ENCODE peak calls at places on chromosomes 13 and 19, in eight cellular contexts. M, W, P, K, E, A, F and T are unnamed samples.

GRCh38 chr19:50418186-50419021 is at the start of gene SPIB:
- DNase-seq in M (no peak), W (peak; percentile 78), P (no peak), K (no peak), E (no peak), A (no peak), F (no peak), T (no peak)

GRCh38 chr19:46428278-46429141 is at the start of gene PNMA8C:
- DNase-seq in M (peak; percentile 63), W (peak; percentile 41), P (no peak), K (no peak), E (peak; percentile 70), A (peak; percentile 50), F (peak; percentile 48), T (peak; percentile 88)

GRCh38 chr19:21463449-21464105 is 41.8 kb upstream of the ZNF429 start:
- DNase-seq in M (no peak), W (peak; percentile 35), P (no peak), K (no peak), E (peak; percentile 74), A (peak; percentile 41), F (peak; percentile 74), T (peak; percentile 29)

GRCh38 chr13:46355088-46355468 is 32.0 kb downstream of the RUBCNL start:
- DNase-seq in M (no peak), W (no peak), P (no peak), K (no peak), E (no peak), A (no peak), F (no peak), T (no peak)

GRCh38 chr13:27120811-27121210 is 50.8 kb downstream of the USP12 start:
- DNase-seq in M (peak; percentile 28), W (no peak), P (no peak), K (no peak), E (no peak), A (no peak), F (no peak), T (no peak)

GRCh38 chr13:108200781-108201398 is 14.4 kb downstream of the LIG4 start:
- DNase-seq in M (peak; percentile 43), W (no peak), P (no peak), K (no peak), E (no peak), A (no peak), F (no peak), T (no peak)

GRCh38 chr19:54654447-54655321 is 8.1 kb upstream of the LILRB4 start:
- DNase-seq in M (no peak), W (no peak), P (no peak), K (no peak), E (no peak), A (no peak), F (no peak), T (no peak)

GRCh38 chr13:80630685-80631121 is 289.8 kb upstream of the SPRY2 start:
- DNase-seq in M (no peak), W (no peak), P (no peak), K (no peak), E (no peak), A (no peak), F (no peak), T (peak; percentile 25)

GRCh38 chr13:30026093-30026492 is 175.7 kb upstream of the UBL3 start:
- DNase-seq in M (peak; percentile 96), W (no peak), P (no peak), K (no peak), E (no peak), A (no peak), F (no peak), T (no peak)

GRCh38 chr19:55377356-55378131 is 918 bp downstream of the TMEM190 start:
- DNase-seq in M (no peak), W (no peak), P (no peak), K (no peak), E (no peak), A (no peak), F (no peak), T (no peak)

GRCh38 chr13:93249259-93249917 is 22.8 kb downstream of the GPC6 start:
- DNase-seq in M (peak; percentile 95), W (no peak), P (no peak), K (no peak), E (no peak), A (no peak), F (no peak), T (no peak)

GRCh38 chr19:3346677-3347353 is 19.6 kb upstream of the NFIC start:
- DNase-seq in M (no peak), W (no peak), P (peak; percentile 49), K (no peak), E (no peak), A (peak; percentile 83), F (peak; percentile 93), T (peak; percentile 81)

GRCh38 chr13:44334751-44335150 is 38.9 kb upstream of the SERP2 start:
- DNase-seq in M (no peak), W (no peak), P (no peak), K (no peak), E (no peak), A (no peak), F (no peak), T (no peak)

GRCh38 chr19:50836543-50837195 is 3.3 kb upstream of the KLK15 start:
- DNase-seq in M (no peak), W (no peak), P (no peak), K (no peak), E (no peak), A (no peak), F (peak; percentile 33), T (no peak)

GRCh38 chr19:53057904-53058579 is 13.5 kb downstream of the ERVV-2 start:
- DNase-seq in M (no peak), W (no peak), P (no peak), K (no peak), E (no peak), A (no peak), F (peak; percentile 50), T (peak; percentile 15)

GRCh38 chr13:110915874-110916670 is 1.2 kb upstream of the ANKRD10 start:
- DNase-seq in M (peak; percentile 64), W (no peak), P (no peak), K (no peak), E (no peak), A (no peak), F (no peak), T (no peak)

GRCh38 chr19:36090930-36091695 is 19.8 kb upstream of the OVOL3 start:
- DNase-seq in M (no peak), W (no peak), P (no peak), K (no peak), E (no peak), A (no peak), F (no peak), T (no peak)

GRCh38 chr19:11425719-11426457 is 6.8 kb upstream of the RGL3 start:
- DNase-seq in M (no peak), W (no peak), P (no peak), K (no peak), E (peak; percentile 69), A (no peak), F (no peak), T (no peak)

GRCh38 chr19:48405850-48406249 is 12.4 kb downstream of the GRIN2D start:
- DNase-seq in M (peak; percentile 18), W (no peak), P (no peak), K (no peak), E (no peak), A (no peak), F (no peak), T (no peak)
- TF ChIP-seq POLR2A in M (no peak), W (no peak), P (no peak), K (no peak), E (no peak), A (no peak), F (no peak), T (no peak)

DNA sequence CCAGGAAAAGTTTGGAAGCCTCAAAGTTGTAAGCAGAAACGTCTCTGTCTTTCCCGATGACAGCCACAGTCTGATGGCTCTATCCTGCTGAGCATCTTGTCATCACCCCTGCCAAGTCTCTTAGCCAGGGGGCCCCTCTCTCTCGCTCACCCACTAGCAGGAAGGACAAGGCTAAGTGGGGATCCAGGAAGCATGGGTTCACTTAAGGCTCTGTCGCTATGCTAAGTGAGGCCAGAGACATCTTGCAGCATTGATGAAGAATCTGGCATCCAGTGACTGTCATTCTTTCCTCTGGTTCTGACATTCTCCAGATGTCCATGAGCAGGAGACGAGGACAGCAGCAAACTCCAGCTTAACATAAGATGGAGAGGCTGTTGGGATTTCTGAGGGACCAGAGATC is 230.3 kb downstream of the TSHZ3 start:
- DNase-seq in M (no peak), W (no peak), P (no peak), K (no peak), E (no peak), A (no peak), F (no peak), T (no peak)
- H3K27ac ChIP-seq in M (no peak overlapping the region), W (no peak overlapping the region), P (no peak overlapping the region), K (no peak overlapping the region), E (no peak overlapping the region), A (no peak overlapping the region), F (no peak overlapping the region), T (no peak overlapping the region)

DNA sequence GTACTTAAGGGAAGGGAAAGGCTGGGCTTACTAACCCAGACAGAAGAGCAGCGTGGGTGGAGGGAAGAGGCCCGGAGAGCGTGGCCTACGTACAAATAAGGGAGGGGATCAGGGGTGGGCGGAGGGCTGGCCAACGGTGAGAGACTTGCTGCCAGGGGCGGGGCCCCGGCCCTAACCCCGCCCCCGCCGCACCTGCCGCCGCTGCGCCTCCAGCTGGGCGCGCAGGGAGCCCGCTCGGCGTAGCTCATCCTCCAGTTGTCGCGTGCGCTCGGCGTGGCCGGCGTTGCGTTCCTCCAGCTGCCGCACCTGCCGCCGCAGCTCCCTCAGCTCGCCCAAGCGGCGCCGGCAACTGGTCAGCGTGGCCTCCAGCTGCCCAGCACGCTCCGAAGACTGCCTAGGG is 5.7 kb downstream of the HOOK2 start:
- DNase-seq in M (no peak), W (peak; percentile 64), P (no peak), K (no peak), E (peak; percentile 63), A (peak; percentile 54), F (no peak), T (no peak)
- TF ChIP-seq POLR2A in M (no peak), W (no peak), P (no peak), K (no peak), E (no peak), A (no peak), F (no peak), T (no peak)

GRCh38 chr19:33094504-33095067 is 13.6 kb downstream of the GPATCH1 start:
- DNase-seq in M (no peak), W (no peak), P (no peak), K (no peak), E (no peak), A (no peak), F (no peak), T (no peak)
- H3K27ac ChIP-seq in M (no peak overlapping the region), W (no peak overlapping the region), P (no peak overlapping the region), K (no peak overlapping the region), E (no peak overlapping the region), A (no peak overlapping the region), F (no peak overlapping the region), T (no peak overlapping the region)